ENCODE peak calls at places on chromosomes 4 and X, in five cellular contexts. Y is K562, K is GM12878, X is HepG2, B is H1. N is an unnamed sample.

GRCh38 chr4:186606593-186606992 is 51.2 kb upstream of the MTNR1A start:
- DNase-seq in B (no peak), X (no peak), K (no peak), Y (no peak), N (no peak)

GRCh38 chr4:76984127-76984526 is 34.6 kb downstream of the SEPTIN11 start:
- DNase-seq in B (no peak), K (peak), Y (peak), X (peak), N (peak)

GRCh38 chr4:82517043-82517442 is 44.7 kb downstream of the TMEM150C start:
- DNase-seq in K (no peak), B (no peak), Y (no peak), X (no peak), N (no peak)

GRCh38 chrX:9729161-9729885 is 36.3 kb downstream of the GPR143 start:
- DNase-seq in B (no peak), Y (no peak), X (peak), K (no peak), N (no peak)

GRCh38 chrX:25941087-25941486 is 197.1 kb upstream of the MAGEB18 start:
- DNase-seq in K (no peak), B (no peak), X (no peak), Y (no peak), N (no peak)

GRCh38 chrX:13690836-13691235 is 1.9 kb downstream of the RAB9A start:
- DNase-seq in B (no peak), X (no peak), K (no peak), Y (no peak), N (no peak)

GRCh38 chrX:153726286-153727107 is 1.8 kb downstream of the ABCD1 start:
- DNase-seq in K (peak), B (peak), X (peak), Y (peak), N (peak)

GRCh38 chr4:120816385-120816784 is 106.1 kb downstream of the PRDM5 start:
- DNase-seq in Y (no peak), X (no peak), B (no peak), K (no peak), N (no peak)

GRCh38 chrX:121832446-121832845 is 785.0 kb downstream of the GLUD2 start:
- DNase-seq in B (no peak), X (no peak), Y (no peak), K (no peak), N (no peak)

GRCh38 chrX:1126738-1127137 is 85.7 kb downstream of the CRLF2 start:
- DNase-seq in B (no peak), Y (no peak), K (no peak), X (no peak), N (no peak)

GRCh38 chr4:2478220-2478619 is 9.3 kb downstream of the RNF4 start:
- DNase-seq in B (no peak), K (no peak), Y (no peak), X (no peak), N (no peak)

GRCh38 chr4:100738388-100739165 is 220.8 kb upstream of the EMCN start:
- DNase-seq in K (no peak), B (no peak), Y (no peak), X (no peak), N (no peak)

GRCh38 chr4:121814756-121815155 is 8.9 kb downstream of the CCNA2 start:
- DNase-seq in B (no peak), X (no peak), Y (no peak), K (no peak), N (no peak)

GRCh38 chr4:11704136-11704535 is 275.4 kb upstream of the HS3ST1 start:
- DNase-seq in B (no peak), X (no peak), K (no peak), Y (no peak), N (no peak)

GRCh38 chr4:113740857-113741379 is 20.6 kb downstream of the CAMK2D start:
- DNase-seq in X (no peak), K (no peak), Y (no peak), B (no peak), N (no peak)

GRCh38 chr4:20017035-20017434 is 234.7 kb upstream of the SLIT2 start:
- DNase-seq in B (no peak), Y (no peak), X (no peak), K (no peak), N (no peak)

GRCh38 chrX:30714138-30714537 is 60.9 kb downstream of the GK start:
- DNase-seq in K (no peak), B (no peak), X (no peak), Y (no peak), N (no peak)

GRCh38 chr4:145734576-145735329 is 54.8 kb downstream of the C4orf51 start:
- DNase-seq in B (no peak), K (peak), Y (no peak), X (peak), N (no peak)

GRCh38 chrX:111431007-111431406 is 19.0 kb upstream of the DCX start:
- DNase-seq in B (no peak), Y (no peak), K (no peak), X (no peak), N (no peak)

GRCh38 chr4:138161351-138161750 is 80.8 kb downstream of the SLC7A11 start:
- DNase-seq in X (no peak), Y (no peak), B (no peak), K (no peak), N (no peak)

GRCh38 chr4:138164218-138164617 is 77.9 kb downstream of the SLC7A11 start:
- DNase-seq in K (no peak), X (no peak), B (no peak), Y (no peak), N (no peak)

GRCh38 chr4:138162259-138162658 is 79.9 kb downstream of the SLC7A11 start:
- DNase-seq in Y (no peak), X (no peak), K (no peak), B (no peak), N (no peak)

GRCh38 chr4:138158746-138159297 is 83.3 kb downstream of the SLC7A11 start:
- DNase-seq in B (no peak), Y (no peak), K (no peak), X (no peak), N (no peak)

GRCh38 chr4:138163171-138163570 is 79.0 kb downstream of the SLC7A11 start:
- DNase-seq in K (no peak), B (no peak), X (no peak), Y (no peak), N (no peak)
- H3K4me2 ChIP-seq in K (no peak), B (no peak), X (no peak), Y (no peak), N (no peak)

GRCh38 chrX:43962636-43963035 is 10.6 kb downstream of the NDP start:
- DNase-seq in X (no peak), B (no peak), Y (no peak), K (no peak), N (no peak)

GRCh38 chrX:43958529-43958928 is 14.7 kb downstream of the NDP start:
- DNase-seq in K (peak), Y (peak), B (no peak), X (peak), N (peak)

GRCh38 chrX:43964936-43965335 is 8.3 kb downstream of the NDP start:
- DNase-seq in B (no peak), K (no peak), X (no peak), Y (no peak), N (no peak)

GRCh38 chrX:43963726-43964125 is 9.5 kb downstream of the NDP start:
- DNase-seq in Y (no peak), K (no peak), X (no peak), B (no peak), N (no peak)

DNA sequence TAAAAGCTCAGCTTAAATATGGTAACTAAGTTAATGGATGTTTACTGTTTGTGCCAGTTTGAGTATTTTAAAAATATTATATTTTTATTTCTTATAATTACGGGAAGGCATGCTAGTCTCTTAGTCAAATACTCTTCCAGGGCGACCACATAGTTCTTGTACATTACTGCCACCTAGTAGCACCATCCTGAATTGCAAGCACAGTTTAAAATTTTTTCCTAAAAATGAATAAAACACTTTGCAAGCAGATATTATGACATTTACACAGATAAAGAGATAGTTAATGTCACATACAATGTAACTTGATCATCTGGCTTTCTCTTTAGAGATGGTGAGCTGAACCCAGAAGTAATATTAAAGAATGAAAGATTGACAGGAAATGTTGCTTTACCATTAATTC is 11.5 kb downstream of the NDP start:
- DNase-seq in Y (peak), B (no peak), K (no peak), X (no peak), N (no peak)
- TF ChIP-seq CREB1 in Y (no peak), B (no peak), K (no peak), X (no peak), N (no peak)

DNA sequence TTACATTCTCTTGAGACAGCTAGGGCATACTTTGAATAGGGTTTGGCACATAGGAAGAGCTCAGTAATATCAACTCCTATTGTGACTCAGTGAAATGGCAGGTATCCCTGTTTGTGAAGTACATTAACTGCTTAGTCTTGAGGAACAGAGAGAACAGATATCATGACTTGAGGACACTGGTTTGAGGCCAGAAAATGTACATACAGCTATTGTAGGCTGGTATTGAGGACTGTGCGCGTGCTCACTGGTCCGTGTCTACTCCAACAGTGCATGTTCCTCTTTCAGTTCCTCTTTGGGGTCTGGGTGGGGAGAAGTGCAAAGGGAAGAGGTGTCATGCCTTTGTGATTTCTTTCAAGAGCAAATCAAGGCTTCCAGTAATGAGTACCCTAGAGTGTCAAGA is 34.6 kb upstream of the TBC1D9 start:
- DNase-seq in X (no peak), K (peak), B (no peak), Y (no peak), N (no peak)
- H3K4me2 ChIP-seq in X (no peak), K (peak), B (no peak), Y (no peak), N (no peak)

GRCh38 chr4:68599150-68599549 is 23.0 kb upstream of the UGT2B17 start:
- DNase-seq in Y (no peak), B (no peak), X (peak), K (no peak), N (no peak)
- TF ChIP-seq CREB1 in Y (no peak), B (no peak), X (no peak), K (no peak), N (no peak)

GRCh38 chr4:153640476-153640802 is 43.6 kb upstream of the TLR2 start:
- DNase-seq in Y (no peak), K (no peak), X (no peak), B (no peak), N (no peak)
- H3K4me2 ChIP-seq in Y (no peak), K (no peak), X (peak), B (no peak), N (no peak)

GRCh38 chr4:84264652-84265051 is 234.4 kb downstream of the NKX6-1 start:
- DNase-seq in Y (no peak), X (no peak), B (no peak), K (no peak), N (no peak)

GRCh38 chr4:84260495-84260894 is 238.6 kb downstream of the NKX6-1 start:
- DNase-seq in B (no peak), Y (no peak), X (no peak), K (no peak), N (no peak)

GRCh38 chr4:84254537-84254936 is 244.6 kb downstream of the NKX6-1 start:
- DNase-seq in B (no peak), Y (no peak), K (no peak), X (no peak), N (no peak)

GRCh38 chr4:84263415-84263814 is 235.7 kb downstream of the NKX6-1 start:
- DNase-seq in B (no peak), X (no peak), K (no peak), Y (no peak), N (no peak)

GRCh38 chr4:84258905-84259830 is 239.9 kb downstream of the NKX6-1 start:
- DNase-seq in Y (peak), X (peak), B (peak), K (peak), N (peak)
- TF ChIP-seq CREB1 in Y (no peak), X (no peak), B (peak), K (no peak), N (no peak)

DNA sequence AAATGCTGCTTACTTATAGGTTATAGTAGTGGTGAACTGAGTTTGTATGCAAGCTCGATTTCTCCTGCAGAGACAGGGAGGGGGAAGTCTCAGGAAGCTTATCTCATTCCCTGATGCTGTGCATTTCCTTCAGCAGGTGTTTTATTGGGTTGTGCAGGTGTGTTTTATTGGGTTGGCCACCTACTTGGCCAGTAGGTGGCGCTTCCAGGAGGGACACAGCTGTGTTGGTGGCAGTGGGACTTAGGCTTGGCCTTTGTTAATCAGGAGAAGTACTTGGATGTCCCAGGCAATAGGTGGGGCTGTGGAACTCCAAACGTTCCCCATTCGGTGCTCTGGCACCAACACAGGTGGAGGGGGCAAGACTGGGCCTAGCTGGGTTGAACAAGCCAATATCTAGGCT is 196.0 kb upstream of the DCAF8L1 start:
- DNase-seq in B (peak), X (no peak), Y (no peak), K (no peak), N (peak)
- H3K4me2 ChIP-seq in B (no peak), X (no peak), Y (no peak), K (no peak), N (no peak)

GRCh38 chrX:20542072-20542471 is 275.4 kb upstream of the RPS6KA3 start:
- DNase-seq in B (no peak), X (no peak), K (no peak), Y (no peak), N (no peak)

GRCh38 chrX:20538974-20539373 is 272.3 kb upstream of the RPS6KA3 start:
- DNase-seq in Y (no peak), K (no peak), X (no peak), B (no peak), N (no peak)
- TF ChIP-seq CREB1 in Y (no peak), K (no peak), X (no peak), B (no peak), N (no peak)

N was measured in GM23338.